ENCODE peak calls at places on chromosomes 1 and 21, in six cellular contexts. O, N, W, I, F and E are unnamed samples.

GRCh38 chr1:230327892-230328284 is 98.2 kb downstream of the PGBD5 start:
- ATAC-seq in O (no peak), N (peak; percentile 80), W (peak; percentile 9), I (peak; percentile 93), F (no peak), E (no peak)

GRCh38 chr21:38712076-38712475 is 93.7 kb upstream of the ETS2 start:
- ATAC-seq in O (peak; percentile 98), N (peak; percentile 87), W (peak; percentile 89), I (peak; percentile 34), F (no peak), E (no peak)

GRCh38 chr1:84164156-84164555 is 20.1 kb downstream of the PRKACB start:
- ATAC-seq in O (no peak), N (no peak), W (no peak), I (no peak), F (no peak), E (no peak)

GRCh38 chr1:216826206-216826605 is 103.0 kb upstream of the ESRRG start:
- ATAC-seq in O (no peak), N (no peak), W (no peak), I (no peak), F (no peak), E (no peak)

GRCh38 chr1:35568975-35569395 is 4.1 kb upstream of the TFAP2E start:
- ATAC-seq in O (peak; percentile 62), N (peak; percentile 75), W (peak; percentile 86), I (peak; percentile 82), F (peak; percentile 72), E (peak; percentile 54)

GRCh38 chr21:21028275-21028814 is 30.1 kb downstream of the NCAM2 start:
- ATAC-seq in O (no peak), N (no peak), W (no peak), I (no peak), F (no peak), E (no peak)

GRCh38 chr1:220432408-220432807 is 95.5 kb upstream of the MARK1 start:
- ATAC-seq in O (peak; percentile 49), N (no peak), W (no peak), I (no peak), F (no peak), E (no peak)

GRCh38 chr1:87869563-87869962 is 540.9 kb downstream of the LMO4 start:
- ATAC-seq in O (no peak), N (peak; percentile 48), W (no peak), I (no peak), F (no peak), E (peak; percentile 41)

GRCh38 chr1:24124980-24125379 is 13.0 kb upstream of the MYOM3 start:
- ATAC-seq in O (no peak), N (no peak), W (no peak), I (no peak), F (no peak), E (no peak)

GRCh38 chr1:235532350-235532749 is 28.1 kb upstream of the B3GALNT2 start:
- ATAC-seq in O (no peak), N (peak; percentile 51), W (no peak), I (no peak), F (no peak), E (no peak)

GRCh38 chr1:175094626-175095025 is 27.0 kb downstream of the TNN start:
- ATAC-seq in O (no peak), N (no peak), W (no peak), I (no peak), F (no peak), E (no peak)

GRCh38 chr1:24536391-24536840 is 19.5 kb upstream of the NCMAP start:
- ATAC-seq in O (no peak), N (peak; percentile 42), W (peak; percentile 42), I (peak; percentile 92), F (no peak), E (no peak)

GRCh38 chr1:55781944-55782482 is 566.8 kb upstream of the USP24 start:
- ATAC-seq in O (no peak), N (no peak), W (no peak), I (no peak), F (no peak), E (no peak)

GRCh38 chr1:190738321-190738720 is 260.7 kb upstream of the BRINP3 start:
- ATAC-seq in O (no peak), N (no peak), W (no peak), I (no peak), F (no peak), E (no peak)

GRCh38 chr1:38092256-38092655 is 45.7 kb upstream of the POU3F1 start:
- ATAC-seq in O (no peak), N (no peak), W (no peak), I (no peak), F (no peak), E (no peak)

GRCh38 chr1:234886081-234886874 is 242.4 kb downstream of the TOMM20 start:
- ATAC-seq in O (no peak), N (no peak), W (no peak), I (no peak), F (no peak), E (peak; percentile 77)

GRCh38 chr1:47781171-47781959 is 215.8 kb downstream of the TRABD2B start:
- ATAC-seq in O (peak; percentile 43), N (no peak), W (no peak), I (no peak), F (no peak), E (no peak)

GRCh38 chr1:224486801-224487583 is 52.4 kb upstream of the WDR26 start:
- ATAC-seq in O (no peak), N (no peak), W (no peak), I (no peak), F (no peak), E (no peak)

GRCh38 chr1:24987875-24988559 is 57.9 kb upstream of the RUNX3 start:
- ATAC-seq in O (no peak), N (peak; percentile 44), W (peak; percentile 80), I (peak; percentile 93), F (no peak), E (no peak)

GRCh38 chr1:54372978-54373377 is 33.2 kb downstream of the SSBP3 start:
- ATAC-seq in O (no peak), N (no peak), W (no peak), I (peak; percentile 45), F (no peak), E (no peak)

GRCh38 chr1:236021424-236022135 is 43.3 kb downstream of the NID1 start:
- ATAC-seq in O (no peak), N (no peak), W (no peak), I (no peak), F (no peak), E (peak; percentile 8)

GRCh38 chr21:44074315-44074958 is 32.8 kb upstream of the PWP2 start:
- ATAC-seq in O (no peak), N (no peak), W (no peak), I (no peak), F (no peak), E (no peak)

GRCh38 chr21:29024474-29025327 is at the start of gene USP16:
- ATAC-seq in O (peak; percentile 98), N (peak; percentile 99), W (peak; percentile 97), I (peak; percentile 98), F (peak; percentile 98), E (peak; percentile 99)
- TF ChIP-seq EP300 in O (peak; percentile 5), N (no peak), W (no peak), I (peak; percentile 21), F (no peak), E (no peak)

DNA sequence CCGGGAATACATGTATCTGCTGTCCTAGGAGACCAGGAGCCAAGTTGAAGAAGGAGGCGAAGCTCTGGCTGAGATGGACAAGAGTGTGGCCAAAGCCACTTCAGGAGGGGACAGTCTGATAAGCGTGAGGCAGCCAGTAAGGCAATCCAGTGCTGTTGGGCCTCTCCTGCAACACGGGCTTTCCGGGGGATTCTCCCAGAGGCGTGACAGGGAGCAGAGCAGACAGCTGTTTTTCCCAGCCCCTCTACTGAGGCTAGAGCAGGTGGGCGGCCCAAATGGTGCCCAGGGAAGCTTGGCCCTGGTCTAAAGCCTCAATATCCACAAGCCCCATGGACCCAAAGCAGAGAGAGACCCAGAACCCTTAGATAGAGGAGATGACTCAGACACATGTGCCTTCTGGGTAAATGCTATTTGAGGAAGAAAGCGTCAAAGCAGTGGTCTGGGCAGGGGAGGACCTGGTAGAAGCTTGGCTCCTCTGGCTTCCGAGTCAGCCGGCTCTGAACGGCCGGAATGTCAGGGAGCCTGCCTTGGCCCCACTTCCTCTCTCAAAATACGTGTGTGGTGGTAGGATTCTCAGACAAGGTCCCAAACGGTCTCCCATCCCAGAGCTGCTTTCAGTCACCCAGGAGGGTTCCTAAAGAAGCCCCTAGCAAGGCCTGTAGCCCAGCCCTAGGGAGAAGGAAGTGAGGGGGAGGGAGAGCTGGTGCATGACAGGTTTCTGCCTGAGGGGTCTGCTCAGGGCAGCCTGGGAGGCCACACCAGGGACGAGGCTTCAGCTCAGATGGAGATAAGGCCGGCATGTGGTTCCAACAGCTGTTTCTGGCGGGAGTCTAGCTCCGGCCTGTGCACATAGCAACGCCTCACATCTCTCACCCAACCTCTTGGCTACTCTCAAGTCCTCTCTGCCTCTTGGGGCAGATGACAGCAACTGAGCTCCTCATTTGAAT is 28.9 kb downstream of the PIK3C2B start:
- ATAC-seq in O (no peak), N (no peak), W (peak; percentile 69), I (peak; percentile 84), F (no peak), E (no peak)
- H3K4me1 ChIP-seq in O (no peaks in the 10 kb centered on the region), N (no peaks in the 10 kb centered on the region), W (peaks cover 56% of the 10 kb centered on the region), I (peaks cover 60% of the 10 kb centered on the region), F (peaks cover 72% of the 10 kb centered on the region), E (no peaks in the 10 kb centered on the region)

GRCh38 chr1:8133657-8134430 is 107.7 kb upstream of the ERRFI1 start:
- ATAC-seq in O (no peak), N (no peak), W (no peak), I (no peak), F (no peak), E (peak; percentile 93)
- TF ChIP-seq EP300 in O (no peak), N (no peak), W (no peak), I (no peak), F (no peak), E (peak; percentile 32)

GRCh38 chr1:39116868-39117728 is 87.4 kb upstream of the MACF1 start:
- ATAC-seq in O (peak; percentile 75), N (peak; percentile 59), W (peak; percentile 81), I (no peak), F (no peak), E (no peak)
- H3K4me1 ChIP-seq in O (peaks cover 46% of the 10 kb centered on the region), N (peaks cover 42% of the 10 kb centered on the region), W (peaks cover 42% of the 10 kb centered on the region), I (peaks cover 7% of the 10 kb centered on the region), F (peaks cover 60% of the 10 kb centered on the region), E (peaks cover 79% of the 10 kb centered on the region)

GRCh38 chr1:16155537-16156410 is at the start of gene EPHA2:
- ATAC-seq in O (peak; percentile 65), N (peak; percentile 76), W (no peak), I (no peak), F (peak; percentile 51), E (peak; percentile 81)
- TF ChIP-seq EP300 in O (no peak), N (no peak), W (no peak), I (no peak), F (no peak), E (no peak)